ENCODE peak calls at places on chromosomes 2 and 18, in ten cellular contexts. J, F, I, H, B, Q, R, Y, M and K are unnamed samples.

GRCh38 chr2:68693947-68694346 is 40.7 kb upstream of the ARHGAP25 start:
- DNase-seq in J (no peak), Y (no peak), B (no peak), M (no peak), I (no peak), H (no peak), R (no peak), F (no peak), Q (no peak), K (no peak)

GRCh38 chr2:232229296-232229916 is 149.1 kb upstream of the ALPP start:
- DNase-seq in B (no peak), J (no peak), R (no peak), Y (no peak), I (no peak), H (peak; percentile 21), Q (no peak), M (no peak), F (peak; percentile 50), K (no peak)

GRCh38 chr2:174570325-174570958 is 27.2 kb downstream of the WIPF1 start:
- DNase-seq in H (no peak), R (no peak), Q (no peak), B (no peak), M (no peak), Y (no peak), J (no peak), I (no peak), F (no peak), K (no peak)

GRCh38 chr2:11742317-11742701 is 4.1 kb upstream of the LPIN1 start:
- DNase-seq in J (no peak), R (no peak), B (no peak), F (no peak), I (no peak), H (peak; percentile 39), Q (no peak), M (no peak), Y (no peak), K (no peak)

GRCh38 chr2:130877258-130877657 is 40.5 kb downstream of the ARHGEF4 start:
- DNase-seq in Y (no peak), B (no peak), H (no peak), M (no peak), R (no peak), J (no peak), Q (no peak), F (no peak), I (no peak), K (no peak)

GRCh38 chr2:47038656-47039501 is 116.2 kb downstream of the STPG4 start:
- DNase-seq in H (no peak), J (no peak), I (no peak), F (peak; percentile 34), R (no peak), Y (peak; percentile 50), B (no peak), M (no peak), Q (peak; percentile 14), K (no peak)

GRCh38 chr2:121266543-121267106 is 18.4 kb downstream of the TFCP2L1 start:
- DNase-seq in I (no peak), Q (no peak), F (no peak), B (no peak), J (no peak), Y (no peak), H (peak; percentile 44), R (no peak), M (no peak), K (no peak)

GRCh38 chr2:134120160-134120717 is 133.6 kb upstream of the MGAT5 start:
- DNase-seq in R (no peak), I (no peak), J (no peak), B (peak; percentile 18), Y (no peak), F (no peak), H (no peak), Q (no peak), M (peak; percentile 12), K (peak; percentile 19)

GRCh38 chr18:74331404-74331803 is 15.8 kb downstream of the C18orf63 start:
- DNase-seq in B (no peak), H (peak; percentile 56), R (peak; percentile 22), M (no peak), J (peak; percentile 5), Y (no peak), F (peak; percentile 74), I (no peak), Q (no peak), K (no peak)

GRCh38 chr18:57585421-57585820 is 1.1 kb downstream of the FECH start:
- DNase-seq in F (peak; percentile 3), Y (no peak), M (no peak), B (no peak), H (peak; percentile 5), J (no peak), Q (no peak), R (no peak), I (no peak), K (no peak)

GRCh38 chr2:69717902-69718301 is 24.0 kb upstream of the ANXA4 start:
- DNase-seq in Q (no peak), F (no peak), I (no peak), M (no peak), J (no peak), H (no peak), R (no peak), Y (no peak), B (no peak), K (no peak)

GRCh38 chr2:233267516-233268245 is 16.2 kb downstream of the ATG16L1 start:
- DNase-seq in M (peak; percentile 95), B (peak; percentile 70), F (no peak), R (no peak), Y (peak; percentile 93), J (no peak), Q (no peak), H (no peak), I (no peak), K (no peak)

GRCh38 chr18:837922-838321 is 25.9 kb upstream of the YES1 start:
- DNase-seq in Y (no peak), I (no peak), Q (no peak), F (no peak), H (no peak), J (no peak), B (no peak), M (no peak), R (no peak), K (no peak)

GRCh38 chr2:11930211-11930761 is 183.9 kb downstream of the LPIN1 start:
- DNase-seq in Q (no peak), M (no peak), J (no peak), H (no peak), F (peak; percentile 4), I (no peak), R (no peak), B (no peak), Y (no peak), K (no peak)

GRCh38 chr18:400466-400865 is 100.0 kb downstream of the COLEC12 start:
- DNase-seq in I (peak; percentile 91), F (peak; percentile 60), J (no peak), B (no peak), M (no peak), R (peak; percentile 36), Q (no peak), Y (no peak), H (peak; percentile 82), K (no peak)

GRCh38 chr2:122478773-122479172 is 723.3 kb downstream of the TSN start:
- DNase-seq in Y (no peak), B (no peak), J (no peak), F (peak; percentile 24), H (no peak), R (no peak), M (no peak), Q (no peak), I (peak; percentile 19), K (no peak)

GRCh38 chr2:236088368-236089057 is 79.7 kb downstream of the GBX2 start:
- DNase-seq in Q (no peak), B (no peak), J (no peak), R (no peak), I (no peak), H (peak; percentile 4), F (no peak), M (no peak), Y (no peak), K (no peak)